ENCODE peak calls at places on chromosome 2, in eight cellular contexts. X is glomerular endothelial cell, D is T follicular helper cell, K is HEK293T, F is aorta, R is foreskin fibroblast, C is A549, T is T-helper 9 cell. P is an unnamed sample.

GRCh38 chr2:178066890-178067669 is 5.5 kb downstream of the PDE11A start:
- DNase-seq in F (no peak), T (no peak), D (no peak), K (no peak), C (peak), R (no peak), X (no peak), P (no peak)

GRCh38 chr2:217992061-217992460 is 10.7 kb downstream of the TNS1 start:
- DNase-seq in T (no peak), C (no peak), F (no peak), R (no peak), K (no peak), D (no peak), X (no peak), P (no peak)

GRCh38 chr2:239602290-239603282 is 201.8 kb upstream of the HDAC4 start:
- DNase-seq in T (no peak), F (peak), R (no peak), X (no peak), C (no peak), D (no peak), K (no peak), P (peak)

GRCh38 chr2:46669996-46670793 is 190.8 kb downstream of the TMEM247 start:
- DNase-seq in K (no peak), D (no peak), X (no peak), T (no peak), C (peak), F (no peak), R (peak), P (no peak)

GRCh38 chr2:236343400-236344161 is 79.4 kb upstream of the ASB18 start:
- DNase-seq in C (peak), D (peak), T (peak), R (peak), F (peak), X (peak), K (peak), P (peak)

GRCh38 chr2:206217743-206218520 is 56.5 kb upstream of the ZDBF2 start:
- DNase-seq in C (no peak), D (no peak), F (no peak), R (no peak), K (no peak), X (no peak), T (no peak), P (no peak)

GRCh38 chr2:209579236-209579749 is 155.4 kb downstream of the MAP2 start:
- DNase-seq in C (no peak), X (no peak), F (peak), D (no peak), K (peak), R (peak), T (no peak), P (no peak)

GRCh38 chr2:11583840-11584529 is 50.1 kb downstream of the GREB1 start:
- DNase-seq in K (peak), R (peak), D (peak), X (peak), C (peak), F (peak), T (peak), P (peak)

GRCh38 chr2:146323564-146323963 is 1521.3 kb upstream of the ACVR2A start:
- DNase-seq in X (no peak), C (no peak), D (no peak), R (no peak), T (no peak), K (no peak), F (no peak), P (no peak)

GRCh38 chr2:237418300-237418699 is 4.3 kb upstream of the COL6A3 start:
- DNase-seq in F (no peak), X (no peak), D (no peak), T (no peak), C (no peak), K (no peak), R (no peak), P (no peak)

GRCh38 chr2:9565436-9566153 is 10.0 kb upstream of the ADAM17 start:
- DNase-seq in X (no peak), K (no peak), D (no peak), T (no peak), F (peak), R (peak), C (peak), P (no peak)

GRCh38 chr2:128722469-128722868 is 403.8 kb upstream of the HS6ST1 start:
- DNase-seq in D (no peak), K (no peak), F (no peak), R (no peak), C (no peak), X (no peak), T (no peak), P (no peak)

P was measured in effector memory CD8-positive, alpha-beta T cell.